ENCODE peak calls at places on chromosomes 13 and 19, in seven cellular contexts. R, J, O, P, N, G and L are unnamed samples.

GRCh38 chr13:45907501-45907900 is 55.9 kb upstream of the SIAH3 start:
- DNase-seq in R (no peak), J (no peak), O (no peak), P (no peak), N (no peak), G (no peak), L (no peak)

GRCh38 chr13:63731896-63732295 is 2316.2 kb upstream of the PCDH20 start:
- DNase-seq in R (peak), J (no peak), O (no peak), P (no peak), N (no peak), G (no peak), L (no peak)

GRCh38 chr13:88031980-88032562 is 360.9 kb downstream of the SLITRK5 start:
- DNase-seq in R (no peak), J (no peak), O (no peak), P (no peak), N (no peak), G (peak), L (no peak)

GRCh38 chr19:18789883-18790565 is 1.1 kb downstream of the COMP start:
- DNase-seq in R (no peak), J (no peak), O (peak), P (peak), N (no peak), G (no peak), L (no peak)

GRCh38 chr19:4988770-4989251 is 19.9 kb downstream of the KDM4B start:
- DNase-seq in R (no peak), J (no peak), O (no peak), P (no peak), N (no peak), G (no peak), L (no peak)

GRCh38 chr13:77397636-77398035 is 70.7 kb upstream of the MYCBP2 start:
- DNase-seq in R (no peak), J (no peak), O (no peak), P (no peak), N (no peak), G (no peak), L (no peak)

GRCh38 chr19:30107351-30107750 is 165.3 kb downstream of the URI1 start:
- DNase-seq in R (no peak), J (no peak), O (no peak), P (no peak), N (no peak), G (no peak), L (no peak)

GRCh38 chr19:4181053-4181508 is 1.3 kb downstream of the SIRT6 start:
- DNase-seq in R (no peak), J (no peak), O (no peak), P (peak), N (no peak), G (no peak), L (no peak)

GRCh38 chr19:47418595-47419036 is 711 bp downstream of the MEIS3 start:
- DNase-seq in R (no peak), J (no peak), O (peak), P (no peak), N (no peak), G (no peak), L (no peak)

GRCh38 chr13:19161308-19161707 is 20.3 kb downstream of the TUBA3C start:
- DNase-seq in R (no peak), J (no peak), O (no peak), P (no peak), N (no peak), G (no peak), L (no peak)

GRCh38 chr13:79060216-79060615 is 345.8 kb downstream of the RBM26 start:
- DNase-seq in R (no peak), J (no peak), O (no peak), P (no peak), N (no peak), G (peak), L (no peak)

GRCh38 chr13:32791545-32792172 is 205.4 kb downstream of the PDS5B start:
- DNase-seq in R (no peak), J (no peak), O (no peak), P (peak), N (no peak), G (peak), L (no peak)

GRCh38 chr19:53903055-53903680 is 5.9 kb upstream of the CACNG7 start:
- DNase-seq in R (peak), J (no peak), O (peak), P (peak), N (no peak), G (peak), L (peak)

GRCh38 chr19:58586131-58586765 is 13.1 kb upstream of the MZF1 start:
- DNase-seq in R (no peak), J (no peak), O (no peak), P (no peak), N (no peak), G (no peak), L (no peak)

GRCh38 chr13:89845874-89846273 is 1501.6 kb upstream of the MIR17HG start:
- DNase-seq in R (no peak), J (no peak), O (no peak), P (no peak), N (no peak), G (no peak), L (no peak)

GRCh38 chr19:29529646-29530548 is 4.1 kb downstream of the VSTM2B start:
- DNase-seq in R (no peak), J (no peak), O (peak), P (no peak), N (no peak), G (no peak), L (no peak)

GRCh38 chr19:27966390-27966816 is 1246.5 kb downstream of the UQCRFS1 start:
- DNase-seq in R (no peak), J (no peak), O (no peak), P (no peak), N (no peak), G (peak), L (no peak)
- TF ChIP-seq CTCF in R (no peak), J (peak), O (peak), P (peak), N (peak), G (peak), L (peak)

GRCh38 chr19:13794752-13795589 is at the start of gene ZSWIM4:
- DNase-seq in R (peak), J (peak), O (peak), P (peak), N (peak), G (peak), L (peak)
- TF ChIP-seq CTCF in R (no peak), J (no peak), O (no peak), P (no peak), N (no peak), G (no peak), L (no peak)

GRCh38 chr19:2578391-2578826 is 102.5 kb downstream of the GADD45B start:
- DNase-seq in R (peak), J (no peak), O (peak), P (no peak), N (no peak), G (peak), L (no peak)

GRCh38 chr19:2577722-2578335 is 101.9 kb downstream of the GADD45B start:
- DNase-seq in R (no peak), J (no peak), O (no peak), P (no peak), N (no peak), G (no peak), L (no peak)

GRCh38 chr19:2582984-2583956 is 107.3 kb downstream of the GADD45B start:
- DNase-seq in R (no peak), J (no peak), O (no peak), P (peak), N (no peak), G (no peak), L (no peak)

GRCh38 chr19:2578911-2579677 is 103.2 kb downstream of the GADD45B start:
- DNase-seq in R (peak), J (peak), O (peak), P (peak), N (peak), G (peak), L (peak)

GRCh38 chr19:2579678-2580280 is 103.9 kb downstream of the GADD45B start:
- DNase-seq in R (no peak), J (no peak), O (no peak), P (no peak), N (no peak), G (no peak), L (no peak)
- TF ChIP-seq CTCF in R (peak), J (peak), O (no peak), P (peak), N (no peak), G (no peak), L (no peak)

GRCh38 chr13:22915442-22916082 is 265.2 kb upstream of the SGCG start:
- DNase-seq in R (peak), J (no peak), O (peak), P (no peak), N (no peak), G (no peak), L (no peak)
- TF ChIP-seq CTCF in R (no peak), J (no peak), O (no peak), P (no peak), N (no peak), G (no peak), L (no peak)

DNA sequence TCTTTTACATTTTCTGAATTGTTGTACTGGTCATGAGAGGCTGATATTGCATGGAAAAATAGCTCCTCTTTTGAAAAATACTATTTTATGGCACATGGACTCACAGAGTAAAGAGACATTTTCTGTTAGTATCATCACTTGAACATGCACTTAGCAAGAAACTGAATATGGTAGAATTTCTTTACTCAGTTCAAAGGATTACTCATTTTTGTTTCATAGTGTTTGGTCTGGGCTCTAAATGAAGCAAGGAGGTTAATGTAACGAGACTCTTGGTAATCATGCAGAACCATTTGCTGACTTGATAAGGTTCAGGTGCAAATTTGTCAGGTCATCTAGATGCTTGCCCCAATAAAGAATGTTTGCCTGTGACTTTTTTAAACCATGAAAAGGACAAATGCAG is 63.2 kb downstream of the GPC6 start:
- DNase-seq in R (no peak), J (no peak), O (no peak), P (no peak), N (no peak), G (no peak), L (no peak)
- TF ChIP-seq CTCF in R (no peak), J (no peak), O (no peak), P (no peak), N (no peak), G (no peak), L (no peak)

GRCh38 chr19:41892173-41892902 is 9.4 kb downstream of the ARHGEF1 start:
- DNase-seq in R (no peak), J (no peak), O (no peak), P (no peak), N (no peak), G (no peak), L (no peak)

GRCh38 chr19:41895745-41896580 is 13.0 kb downstream of the ARHGEF1 start:
- DNase-seq in R (no peak), J (no peak), O (no peak), P (peak), N (no peak), G (no peak), L (no peak)

GRCh38 chr19:41896581-41896942 is 13.6 kb downstream of the ARHGEF1 start:
- DNase-seq in R (no peak), J (no peak), O (no peak), P (no peak), N (no peak), G (no peak), L (no peak)

GRCh38 chr19:41894350-41894749 is 11.4 kb downstream of the ARHGEF1 start:
- DNase-seq in R (no peak), J (no peak), O (no peak), P (no peak), N (no peak), G (no peak), L (no peak)

GRCh38 chr19:41893899-41894298 is 10.9 kb downstream of the ARHGEF1 start:
- DNase-seq in R (no peak), J (no peak), O (no peak), P (peak), N (no peak), G (no peak), L (no peak)
- TF ChIP-seq CTCF in R (no peak), J (no peak), O (no peak), P (no peak), N (peak), G (no peak), L (no peak)